ENCODE peak calls at places on chromosomes 13 and 19, in ten cellular contexts. L is fibroblast of lung; D is psoas muscle; I is CD8-positive, alpha-beta memory T cell; Y is osteoblast; V is esophagus squamous epithelium; U is IMR-90; S is tibial artery; E is left ventricle myocardium inferior; N is GM23338. G is an unnamed sample.

GRCh38 chr13:110457361-110457760 is 104.2 kb downstream of the RAB20 start:
- DNase-seq in E (no peak), U (no peak), V (no peak), L (no peak), I (no peak), Y (no peak), D (no peak), S (no peak), N (no peak), G (no peak)

GRCh38 chr13:111650626-111651025 is 330.2 kb downstream of the TEX29 start:
- DNase-seq in V (no peak), S (no peak), L (no peak), N (no peak), I (no peak), E (no peak), D (no peak), Y (no peak), U (no peak), G (no peak)

GRCh38 chr13:104586010-104586746 is 1520.0 kb upstream of the SLC10A2 start:
- DNase-seq in I (no peak), Y (no peak), N (peak; percentile 6), L (peak; percentile 95), E (no peak), D (no peak), S (no peak), U (peak; percentile 87), V (no peak), G (peak; percentile 57)

GRCh38 chr19:9586764-9587163 is 2.5 kb upstream of the ZNF121 start:
- DNase-seq in S (peak; percentile 23), E (peak; percentile 28), D (no peak), Y (peak; percentile 74), V (no peak), U (peak; percentile 68), I (peak; percentile 83), L (peak; percentile 70), N (peak; percentile 91), G (peak; percentile 56)

GRCh38 chr13:19888799-19889198 is 25.4 kb upstream of the ZMYM5 start:
- DNase-seq in D (no peak), L (peak; percentile 50), I (no peak), E (no peak), U (peak; percentile 38), V (no peak), S (no peak), N (no peak), Y (peak; percentile 29), G (no peak)

GRCh38 chr13:113667771-113668490 is 912 bp downstream of the GRK1 start:
- DNase-seq in V (no peak), Y (peak; percentile 71), I (peak; percentile 42), S (peak; percentile 13), L (no peak), U (no peak), N (no peak), E (peak; percentile 11), D (peak; percentile 26), G (no peak)

GRCh38 chr13:80055804-80056203 is 285.1 kb downstream of the SPRY2 start:
- DNase-seq in S (no peak), D (no peak), E (no peak), I (no peak), U (no peak), L (no peak), N (no peak), V (no peak), Y (no peak), G (no peak)

GRCh38 chr13:21476893-21477472 is 17.9 kb upstream of the ZDHHC20 start:
- DNase-seq in S (peak; percentile 74), U (peak; percentile 74), E (peak; percentile 77), L (peak; percentile 84), I (peak; percentile 85), Y (peak; percentile 93), D (peak; percentile 88), N (peak; percentile 97), V (no peak), G (peak; percentile 91)

GRCh38 chr19:23415561-23416191 is 20.4 kb upstream of the ZNF91 start:
- DNase-seq in Y (peak; percentile 68), L (no peak), V (no peak), U (no peak), D (peak; percentile 52), E (peak; percentile 46), S (no peak), I (no peak), N (peak; percentile 97), G (peak; percentile 23)

GRCh38 chr13:42083138-42083770 is 34.8 kb downstream of the DGKH start:
- DNase-seq in E (no peak), Y (no peak), L (no peak), D (no peak), I (no peak), N (no peak), U (no peak), V (no peak), S (no peak), G (no peak)

GRCh38 chr13:87893186-87893585 is 222.0 kb downstream of the SLITRK5 start:
- DNase-seq in Y (no peak), L (no peak), U (no peak), V (no peak), E (no peak), D (no peak), S (no peak), N (no peak), I (no peak), G (no peak)

GRCh38 chr19:18086590-18087138 is at the start of gene IL12RB1:
- DNase-seq in D (no peak), L (no peak), V (no peak), N (no peak), S (no peak), I (peak; percentile 79), E (no peak), Y (no peak), U (no peak), G (no peak)

GRCh38 chr19:29083863-29084262 is 129.1 kb downstream of the UQCRFS1 start:
- DNase-seq in V (no peak), U (no peak), E (no peak), L (no peak), N (no peak), D (no peak), S (peak; percentile 33), Y (no peak), I (no peak), G (no peak)

GRCh38 chr19:40597329-40597838 is 3.8 kb upstream of the LTBP4 start:
- DNase-seq in N (no peak), V (no peak), D (no peak), I (peak; percentile 36), S (no peak), Y (peak; percentile 62), L (no peak), E (no peak), U (no peak), G (no peak)

GRCh38 chr19:40598121-40598917 is 2.9 kb upstream of the LTBP4 start:
- DNase-seq in D (peak; percentile 93), N (peak; percentile 97), V (no peak), S (peak; percentile 88), I (peak; percentile 86), L (peak; percentile 89), Y (peak; percentile 99), U (peak; percentile 87), E (peak; percentile 89), G (peak; percentile 78)

GRCh38 chr19:40594657-40595077 is 6.5 kb upstream of the LTBP4 start:
- DNase-seq in L (no peak), I (peak; percentile 39), V (no peak), E (no peak), Y (peak; percentile 97), U (peak; percentile 70), S (no peak), N (no peak), D (no peak), G (no peak)

GRCh38 chr19:40598918-40599307 is 2.3 kb upstream of the LTBP4 start:
- DNase-seq in I (peak; percentile 37), D (no peak), E (no peak), Y (peak; percentile 36), N (no peak), V (no peak), L (no peak), U (no peak), S (no peak), G (no peak)

GRCh38 chr19:40596608-40597328 is 4.4 kb upstream of the LTBP4 start:
- DNase-seq in V (no peak), D (peak; percentile 75), N (peak; percentile 80), I (peak; percentile 43), E (peak; percentile 64), Y (peak; percentile 98), L (peak; percentile 54), S (peak; percentile 66), U (peak; percentile 59), G (peak; percentile 73)
- H3K27me3 ChIP-seq in V (peaks cover 4% of the 10 kb centered on the region), D (peaks cover 45% of the 10 kb centered on the region), N (peaks cover 62% of the 10 kb centered on the region), I (peaks cover 40% of the 10 kb centered on the region), E (peaks cover 35% of the 10 kb centered on the region), Y (peaks cover 25% of the 10 kb centered on the region), L (peaks cover 2% of the 10 kb centered on the region), S (no peaks in the 10 kb centered on the region), U (no peaks in the 10 kb centered on the region), G (no peaks in the 10 kb centered on the region)

GRCh38 chr19:14370169-14370998 is 10.9 kb upstream of the ADGRE5 start:
- DNase-seq in D (no peak), N (no peak), S (no peak), I (peak; percentile 84), E (no peak), L (no peak), V (no peak), U (no peak), Y (no peak), G (no peak)
- H3K27ac ChIP-seq in D (peak overlapping the region; percentile 50), N (no peak overlapping the region), S (peak overlapping the region; percentile 89), I (peak overlapping the region; percentile 100), E (peak overlapping the region; percentile 59), L (no peak overlapping the region), V (peak overlapping the region; percentile 77), U (no peak overlapping the region), Y (peak overlapping the region; percentile 88), G (peak overlapping the region; percentile 33)

DNA sequence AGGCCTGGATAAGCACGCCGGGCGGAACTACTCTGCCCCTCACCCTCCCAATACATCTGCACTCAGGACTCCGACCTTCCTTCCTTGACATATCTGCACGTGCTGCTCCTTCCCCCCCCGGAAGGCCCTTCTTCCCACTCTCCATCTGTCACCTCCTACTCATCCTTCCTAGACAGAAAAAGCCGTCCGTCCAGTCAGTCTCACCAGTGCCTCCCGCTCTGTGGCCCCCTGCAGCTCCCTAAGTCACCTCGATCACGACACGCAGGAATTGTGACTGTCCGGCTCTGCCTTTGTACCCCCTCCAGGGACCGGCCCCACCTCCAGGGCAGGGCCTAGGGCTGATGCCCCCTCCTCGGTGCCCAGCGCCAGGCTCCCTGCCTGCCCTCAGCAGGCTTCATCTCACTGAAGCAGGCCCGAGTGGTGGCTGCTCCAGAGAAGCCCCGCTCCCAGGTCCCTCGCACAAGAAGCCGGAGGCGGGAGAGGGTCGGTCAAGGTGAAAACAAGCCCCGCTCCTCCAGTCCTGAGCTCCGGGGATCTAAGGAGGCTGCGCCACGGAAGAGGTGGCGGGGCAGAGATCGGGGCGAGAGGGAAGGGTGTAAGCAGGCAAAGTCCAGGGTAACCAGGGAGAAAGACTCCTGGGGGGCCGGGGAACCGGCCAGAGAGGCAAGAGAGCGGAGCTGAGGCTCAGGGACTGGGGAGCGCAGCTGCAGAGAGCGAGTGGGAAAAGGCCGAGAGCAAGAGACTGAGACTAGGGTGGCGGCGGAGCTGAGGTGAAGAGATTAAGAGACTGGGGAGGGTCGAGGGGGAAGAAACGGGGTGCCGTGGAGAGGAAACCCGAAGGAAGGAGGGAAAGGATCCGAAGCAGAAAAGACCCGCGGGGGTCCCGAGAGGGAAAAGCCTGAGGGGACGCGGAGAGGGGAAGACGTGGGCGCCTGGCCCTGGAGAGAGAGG is 1.1 kb downstream of the PPP6R1 start:
- DNase-seq in L (no peak), I (no peak), V (no peak), D (peak; percentile 52), Y (peak; percentile 94), U (peak; percentile 32), N (peak; percentile 46), S (no peak), E (no peak), G (no peak)
- H3K4me1 ChIP-seq in L (peaks cover 3% of the 10 kb centered on the region), I (peaks cover 51% of the 10 kb centered on the region), V (peaks cover 65% of the 10 kb centered on the region), D (peaks cover 56% of the 10 kb centered on the region), Y (peaks cover 28% of the 10 kb centered on the region), U (peaks cover 16% of the 10 kb centered on the region), N (peaks cover 30% of the 10 kb centered on the region), S (peaks cover 47% of the 10 kb centered on the region), E (peaks cover 67% of the 10 kb centered on the region), G (peaks cover 7% of the 10 kb centered on the region)

GRCh38 chr19:48595171-48595570 is 11.4 kb upstream of the SPACA4 start:
- DNase-seq in Y (peak; percentile 26), U (no peak), E (no peak), N (no peak), I (no peak), V (no peak), D (no peak), S (no peak), L (no peak), G (no peak)
- H3K27me3 ChIP-seq in Y (no peaks in the 10 kb centered on the region), U (peaks cover 16% of the 10 kb centered on the region), E (peaks cover 26% of the 10 kb centered on the region), N (no peaks in the 10 kb centered on the region), I (no peaks in the 10 kb centered on the region), V (no peaks in the 10 kb centered on the region), D (peaks cover 4% of the 10 kb centered on the region), S (no peaks in the 10 kb centered on the region), L (no peaks in the 10 kb centered on the region), G (no peaks in the 10 kb centered on the region)

G was measured in pancreas.